ENCODE peak calls at places on chromosomes 2 and 18, in four cellular contexts. K is K562, S is HL-60, L is GM12878. N is an unnamed sample.

GRCh38 chr2:7191927-7192326 is 274.7 kb downstream of the RNF144A start:
- DNase-seq in S (no peak), K (no peak), L (no peak), N (no peak)

GRCh38 chr2:223260681-223261080 is 208.7 kb downstream of the KCNE4 start:
- DNase-seq in K (no peak), S (no peak), L (no peak), N (no peak)

GRCh38 chr2:122481717-122482116 is 726.3 kb downstream of the TSN start:
- DNase-seq in K (no peak), S (no peak), L (no peak), N (no peak)

GRCh38 chr2:240646061-240646899 is 21.0 kb downstream of the GPR35 start:
- DNase-seq in L (no peak), K (no peak), S (peak; percentile 41), N (peak; percentile 15)

GRCh38 chr2:164810843-164811242 is 30.8 kb downstream of the COBLL1 start:
- DNase-seq in K (no peak), S (no peak), L (no peak), N (no peak)

GRCh38 chr2:44955593-44956449 is 14.3 kb downstream of the SIX3 start:
- DNase-seq in K (peak; percentile 75), S (peak; percentile 63), L (no peak), N (peak; percentile 84)

GRCh38 chr2:149991576-149991975 is 404.0 kb upstream of the MMADHC start:
- DNase-seq in L (no peak), K (no peak), S (no peak), N (no peak)

GRCh38 chr2:159064446-159065301 is 96.2 kb downstream of the TANC1 start:
- DNase-seq in S (no peak), K (no peak), L (no peak), N (no peak)

GRCh38 chr2:128270306-128271185 is 48.1 kb downstream of the HS6ST1 start:
- DNase-seq in S (no peak), K (no peak), L (no peak), N (no peak)

GRCh38 chr2:1405967-1406366 is 7.3 kb upstream of the TPO start:
- DNase-seq in K (no peak), L (no peak), S (no peak), N (no peak)

GRCh38 chr2:156687715-156688114 is 251.5 kb downstream of the GPD2 start:
- DNase-seq in L (no peak), S (no peak), K (no peak), N (no peak)

GRCh38 chr2:63023444-63023843 is 27.2 kb upstream of the OTX1 start:
- DNase-seq in S (peak; percentile 22), L (peak; percentile 12), K (peak; percentile 47), N (no peak)

GRCh38 chr2:222701233-222701632 is 29.8 kb downstream of the MOGAT1 start:
- DNase-seq in K (no peak), S (no peak), L (no peak), N (no peak)

GRCh38 chr2:56184500-56184996 is 758 bp downstream of the CCDC85A start:
- DNase-seq in L (no peak), K (peak; percentile 9), S (no peak), N (no peak)

GRCh38 chr2:74499269-74499939 is at the start of gene LBX2:
- DNase-seq in L (no peak), K (no peak), S (peak; percentile 27), N (no peak)

GRCh38 chr2:70717431-70718038 is 50.5 kb downstream of the ADD2 start:
- DNase-seq in S (no peak), K (peak; percentile 89), L (no peak), N (no peak)

GRCh38 chr18:62847081-62847480 is 131.7 kb downstream of the PHLPP1 start:
- DNase-seq in L (no peak), K (no peak), S (no peak), N (no peak)

GRCh38 chr2:46650556-46651001 is 171.2 kb downstream of the TMEM247 start:
- DNase-seq in L (peak; percentile 48), K (peak; percentile 86), S (peak; percentile 76), N (peak; percentile 32)
- TF ChIP-seq POLR2AphosphoS5 in L (no peak), K (no peak), S (no peak), N (no peak)

DNA sequence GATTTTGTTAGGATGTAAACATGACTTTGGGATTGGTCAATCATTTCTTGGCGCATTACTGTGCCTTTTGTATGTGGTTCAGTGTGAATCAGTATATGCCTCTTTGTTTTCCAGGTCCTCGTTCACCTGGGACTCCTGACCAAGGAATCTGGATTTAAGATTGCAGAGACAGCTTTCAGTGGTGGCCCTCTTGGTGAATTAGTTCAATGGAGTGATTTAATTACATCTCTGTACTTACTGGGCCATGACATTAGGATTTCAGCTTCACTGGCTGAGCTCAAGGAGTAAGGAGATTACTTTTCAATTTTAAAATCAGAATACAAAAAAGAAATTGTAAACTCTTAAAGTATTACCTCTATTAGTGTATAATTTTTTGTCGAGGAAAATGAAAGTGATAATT is 87.6 kb downstream of the MGAT5 start:
- DNase-seq in L (no peak), S (no peak), K (no peak), N (no peak)
- TF ChIP-seq SPI1 in L (no peak), S (no peak), K (no peak), N (no peak)

DNA sequence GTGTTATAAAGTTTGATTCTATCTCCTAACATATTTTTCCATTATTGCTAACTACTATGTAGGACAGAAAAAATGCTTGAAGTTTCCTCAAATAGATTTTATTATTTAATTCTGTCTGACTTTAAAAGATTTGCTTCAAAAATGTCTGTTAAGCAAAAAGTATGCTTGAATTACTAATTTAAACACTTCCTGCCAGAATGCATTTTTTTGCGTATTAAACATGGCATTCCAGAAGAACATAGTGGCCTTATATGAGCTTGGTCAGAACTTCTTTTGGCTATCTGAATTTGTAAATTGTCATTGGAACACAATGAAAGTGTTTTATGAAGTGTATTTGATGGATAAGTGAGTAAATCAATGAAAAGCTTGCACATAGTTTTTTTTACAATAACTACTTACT is 37.8 kb downstream of the MBD5 start:
- DNase-seq in L (no peak), K (no peak), S (no peak), N (no peak)
- TF ChIP-seq POLR2AphosphoS5 in L (no peak), K (no peak), S (no peak), N (no peak)

DNA sequence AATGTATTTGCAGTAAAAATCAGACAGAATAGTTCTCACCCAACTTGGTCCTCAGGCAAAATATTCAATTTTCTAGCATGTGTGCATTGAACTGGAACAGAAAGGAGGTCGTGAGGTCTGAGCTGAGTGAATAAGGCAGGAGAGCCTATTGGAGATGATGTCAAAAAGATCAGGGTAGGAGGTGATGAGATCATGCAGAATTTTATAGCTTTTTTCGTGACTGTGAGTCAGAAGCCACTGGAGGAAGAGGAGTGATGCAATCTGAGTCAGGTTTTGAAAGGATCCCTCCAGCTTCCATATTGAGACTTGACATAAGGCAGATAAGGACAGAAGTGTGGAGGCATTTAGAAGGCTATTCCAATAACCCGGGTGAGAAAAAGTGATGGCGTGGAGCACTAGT is 299.5 kb upstream of the SOX11 start:
- DNase-seq in K (no peak), L (no peak), S (no peak), N (no peak)
- TF ChIP-seq SPI1 in K (no peak), L (no peak), S (no peak), N (no peak)

DNA sequence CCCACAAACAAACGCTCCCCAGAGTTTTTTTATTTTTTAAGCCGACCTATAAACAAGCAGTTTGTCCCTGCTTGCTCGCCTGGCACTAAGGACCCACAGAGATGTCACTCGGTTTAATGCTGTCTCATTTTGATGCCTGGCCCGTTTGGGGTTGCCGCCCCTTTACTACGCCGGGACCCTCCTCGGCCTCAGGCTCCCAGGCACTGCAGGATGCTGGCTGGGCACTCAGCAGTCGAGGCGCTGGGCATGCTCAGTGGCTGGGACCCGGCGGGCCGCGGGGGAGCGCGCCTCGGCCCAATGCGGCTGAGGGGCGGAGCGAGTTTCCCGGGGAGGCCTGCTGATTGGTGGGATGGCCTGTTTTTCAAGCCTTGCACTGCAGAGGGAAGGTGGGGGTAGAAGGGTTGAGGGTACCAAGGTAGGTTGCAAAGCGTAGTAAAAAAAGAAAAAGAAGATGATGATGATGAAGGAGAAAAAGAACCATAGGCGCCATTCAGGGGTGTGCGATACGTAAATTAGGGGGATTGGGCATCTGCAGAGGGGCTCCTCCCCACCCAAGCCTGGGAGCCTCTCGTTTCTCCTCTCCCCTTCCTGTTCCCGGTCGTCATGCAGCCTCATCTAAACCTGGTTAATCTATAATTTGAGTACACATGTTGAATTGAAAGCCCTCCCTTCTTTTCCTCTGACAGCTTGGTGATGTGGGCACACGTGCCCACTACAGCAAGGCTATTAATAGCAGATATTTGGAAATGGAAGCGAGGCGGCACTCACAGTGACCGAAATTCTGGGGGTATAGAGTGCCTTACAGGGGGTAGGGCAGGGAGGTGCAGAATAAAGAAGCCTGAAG is 1.5 kb upstream of the IRS1 start:
- DNase-seq in K (no peak), L (peak; percentile 54), S (no peak), N (peak; percentile 70)
- TF ChIP-seq POLR2AphosphoS5 in K (no peak), L (no peak), S (no peak), N (no peak)

DNA sequence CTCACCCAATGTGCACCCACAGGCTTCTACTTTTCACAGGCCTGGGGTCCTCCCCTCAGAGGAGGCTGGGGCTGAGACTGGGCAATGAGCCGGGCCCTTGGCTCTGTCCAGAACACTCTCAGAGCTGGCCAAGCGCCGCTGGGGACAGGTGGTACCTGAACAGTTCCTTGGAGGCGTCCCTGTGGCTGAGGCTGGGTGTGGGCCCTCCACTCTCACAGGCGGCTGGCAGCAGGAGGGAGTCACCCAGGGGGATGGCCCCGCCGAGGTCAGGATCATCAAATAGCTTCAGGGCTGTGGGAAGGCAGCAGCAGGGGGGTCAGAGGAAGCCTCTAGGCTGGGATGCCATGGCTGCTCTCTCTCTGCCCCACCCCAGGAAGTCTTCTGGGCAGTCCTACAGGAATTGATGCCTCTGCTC is 27.1 kb downstream of the HS1BP3 start:
- DNase-seq in L (no peak), K (no peak), S (no peak), N (no peak)
- TF ChIP-seq SPI1 in L (no peak), K (no peak), S (no peak), N (no peak)

GRCh38 chr2:233466991-233467603 is 99.5 kb downstream of the USP40 start:
- DNase-seq in K (no peak), L (no peak), S (no peak), N (no peak)
- TF ChIP-seq POLR2AphosphoS5 in K (no peak), L (no peak), S (no peak), N (no peak)

N was measured in GM12891.